ENCODE peak calls at places on chromosomes 5 and 9, in seven cellular contexts. U is choroid plexus epithelial cell, O is tibial nerve, Z is AG04450, A is astrocyte of the spinal cord, R is stomach, F is HepG2. M is an unnamed sample.

GRCh38 chr9:136614967-136615623 is 47.6 kb upstream of the EGFL7 start:
- DNase-seq in U (no peak), O (no peak), Z (no peak), A (peak), R (no peak), F (no peak), M (no peak)

GRCh38 chr9:127535834-127536233 is 76.2 kb upstream of the STXBP1 start:
- DNase-seq in U (peak), O (no peak), Z (no peak), A (no peak), R (no peak), F (no peak), M (no peak)

GRCh38 chr5:174166231-174167079 is 120.9 kb downstream of the NSG2 start:
- DNase-seq in U (no peak), O (no peak), Z (no peak), A (no peak), R (no peak), F (no peak), M (no peak)

GRCh38 chr5:61286446-61287132 is 45.5 kb upstream of the ZSWIM6 start:
- DNase-seq in U (no peak), O (no peak), Z (no peak), A (peak), R (no peak), F (no peak), M (peak)

GRCh38 chr5:31962321-31962720 is 211.8 kb downstream of the GOLPH3 start:
- DNase-seq in U (peak), O (no peak), Z (no peak), A (no peak), R (no peak), F (no peak), M (no peak)

GRCh38 chr5:93250431-93250830 is 330.6 kb downstream of the NR2F1-AS1 start:
- DNase-seq in U (peak), O (no peak), Z (no peak), A (peak), R (no peak), F (no peak), M (no peak)

GRCh38 chr9:129321511-129322021 is 143.5 kb upstream of the IER5L start:
- DNase-seq in U (no peak), O (no peak), Z (no peak), A (no peak), R (peak), F (no peak), M (no peak)

GRCh38 chr5:170631471-170632195 is 127.8 kb downstream of the KCNIP1 start:
- DNase-seq in U (no peak), O (no peak), Z (no peak), A (no peak), R (no peak), F (peak), M (no peak)

GRCh38 chr5:141782991-141783598 is 95.1 kb downstream of the PCDH1 start:
- DNase-seq in U (no peak), O (no peak), Z (no peak), A (no peak), R (no peak), F (no peak), M (no peak)

GRCh38 chr5:111775224-111775623 is 18.2 kb upstream of the NREP start:
- DNase-seq in U (peak), O (no peak), Z (no peak), A (no peak), R (no peak), F (no peak), M (peak)

GRCh38 chr5:125269926-125270325 is 523.5 kb upstream of the ZNF608 start:
- DNase-seq in U (no peak), O (no peak), Z (no peak), A (no peak), R (no peak), F (no peak), M (no peak)

GRCh38 chr5:113266913-113267227 is 167.9 kb downstream of the TSSK1B start:
- DNase-seq in U (no peak), O (no peak), Z (no peak), A (no peak), R (no peak), F (no peak), M (no peak)

GRCh38 chr9:114047717-114048116 is 30.4 kb downstream of the AMBP start:
- DNase-seq in U (peak), O (no peak), Z (no peak), A (no peak), R (peak), F (peak), M (peak)

GRCh38 chr9:117815315-117815714 is 111.1 kb downstream of the TLR4 start:
- DNase-seq in U (no peak), O (no peak), Z (no peak), A (no peak), R (no peak), F (no peak), M (no peak)

GRCh38 chr9:89104821-89105220 is 73.8 kb downstream of the SHC3 start:
- DNase-seq in U (no peak), O (no peak), Z (no peak), A (no peak), R (no peak), F (no peak), M (no peak)

GRCh38 chr9:115673599-115673998 is 480.0 kb upstream of the PAPPA start:
- DNase-seq in U (no peak), O (no peak), Z (no peak), A (no peak), R (no peak), F (no peak), M (peak)

GRCh38 chr9:119368681-119369581 is at the start of gene BRINP1:
- DNase-seq in U (peak), O (no peak), Z (no peak), A (peak), R (no peak), F (no peak), M (no peak)

GRCh38 chr9:114236391-114237138 is 81.2 kb downstream of the COL27A1 start:
- DNase-seq in U (no peak), O (no peak), Z (no peak), A (no peak), R (no peak), F (no peak), M (peak)

GRCh38 chr5:128579111-128579510 is 41.1 kb upstream of the FBN2 start:
- DNase-seq in U (peak), O (no peak), Z (no peak), A (peak), R (no peak), F (no peak), M (peak)

GRCh38 chr9:106878943-106879916 is 16.3 kb downstream of the ZNF462 start:
- DNase-seq in U (peak), O (peak), Z (peak), A (peak), R (no peak), F (no peak), M (peak)

GRCh38 chr9:37999501-38000189 is 69.4 kb downstream of the SHB start:
- DNase-seq in U (peak), O (no peak), Z (no peak), A (no peak), R (no peak), F (no peak), M (no peak)

GRCh38 chr9:20188616-20189212 is 399.9 kb upstream of the SLC24A2 start:
- DNase-seq in U (no peak), O (no peak), Z (no peak), A (no peak), R (no peak), F (no peak), M (no peak)

GRCh38 chr5:122153230-122153629 is 23.9 kb downstream of the ZNF474 start:
- DNase-seq in U (peak), O (no peak), Z (peak), A (peak), R (no peak), F (no peak), M (peak)

GRCh38 chr9:120926397-120926928 is at the start of gene TRAF1:
- DNase-seq in U (no peak), O (no peak), Z (no peak), A (no peak), R (no peak), F (no peak), M (no peak)

GRCh38 chr5:144169904-144170275 is 569 bp downstream of the YIPF5 start:
- DNase-seq in U (no peak), O (no peak), Z (no peak), A (no peak), R (no peak), F (no peak), M (no peak)

GRCh38 chr5:73797142-73797530 is 171.1 kb downstream of the ARHGEF28 start:
- DNase-seq in U (peak), O (no peak), Z (no peak), A (no peak), R (no peak), F (no peak), M (peak)

GRCh38 chr5:64900618-64901017 is 131.9 kb downstream of the CWC27 start:
- DNase-seq in U (no peak), O (no peak), Z (no peak), A (no peak), R (no peak), F (peak), M (no peak)

GRCh38 chr5:100706796-100707195 is 171.6 kb downstream of the FAM174A start:
- DNase-seq in U (peak), O (no peak), Z (no peak), A (peak), R (no peak), F (no peak), M (peak)
- TF ChIP-seq CTCF in U (peak), O (no peak), Z (peak), A (peak), R (no peak), F (no peak), M (no peak)

DNA sequence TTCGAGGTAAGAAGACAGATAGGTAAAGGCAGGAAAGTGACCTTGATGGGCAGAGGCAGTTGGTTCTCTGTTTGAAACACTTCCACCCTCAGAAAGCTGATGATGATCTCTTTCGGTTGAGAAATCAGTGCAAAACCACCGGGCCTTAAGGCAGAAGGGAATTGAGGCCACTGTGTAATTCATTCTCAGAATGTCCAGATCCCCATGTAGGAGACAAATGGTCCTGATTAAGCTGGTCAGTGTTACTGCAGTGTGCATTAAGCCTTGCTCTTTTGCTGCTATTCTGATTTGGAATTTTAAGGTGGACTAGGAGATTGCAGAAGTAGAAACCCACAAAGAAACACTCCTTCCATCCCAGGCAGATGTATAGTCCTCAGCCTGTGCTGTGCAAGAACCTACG is 255.2 kb downstream of the ARHGAP26 start:
- DNase-seq in U (no peak), O (no peak), Z (no peak), A (no peak), R (no peak), F (no peak), M (peak)
- H3K4me3 ChIP-seq in U (no peak), O (no peak), Z (no peak), A (no peak), R (no peak), F (no peak), M (no peak)

GRCh38 chr9:2837915-2838314 is 6.0 kb downstream of the PUM3 start:
- DNase-seq in U (peak), O (no peak), Z (no peak), A (no peak), R (no peak), F (no peak), M (no peak)
- TF ChIP-seq CTCF in U (peak), O (peak), Z (no peak), A (no peak), R (no peak), F (no peak), M (no peak)

GRCh38 chr9:91495450-91495849 is 71.8 kb upstream of the NFIL3 start:
- DNase-seq in U (peak), O (no peak), Z (peak), A (peak), R (no peak), F (no peak), M (peak)
- H3K4me3 ChIP-seq in U (no peak), O (no peak), Z (peak), A (no peak), R (no peak), F (no peak), M (no peak)